ENCODE peak calls at places on chromosomes 2 and 18, in eight cellular contexts. One of them, this sample, is unnamed.
A peak's percentile ranks its signal among the peaks of the same experiment; 100 is the strongest.

GRCh38 chr2:27701676-27702075 is 38.0 kb downstream of the SLC4A1AP start:
- DNase-seq in body of pancreas: peak; percentile 32
- DNase-seq in AG04450: no peak
- DNase-seq in IMR-90: no peak
- DNase-seq in WERI-Rb-1: no peak
- DNase-seq in SK-N-SH: no peak
- DNase-seq in CD8-positive, alpha-beta memory T cell: no peak
- DNase-seq in Panc1: no peak
- DNase-seq in this sample: no peak

GRCh38 chr18:28189400-28190239 is 12.7 kb upstream of the CDH2 start:
- DNase-seq in body of pancreas: peak; percentile 44
- DNase-seq in Panc1: no peak
- DNase-seq in IMR-90: peak; percentile 87
- DNase-seq in CD8-positive, alpha-beta memory T cell: no peak
- DNase-seq in SK-N-SH: peak; percentile 25
- DNase-seq in AG04450: peak; percentile 56
- DNase-seq in WERI-Rb-1: peak; percentile 52
- DNase-seq in this sample: peak; percentile 89

GRCh38 chr18:518081-518480 is 17.6 kb upstream of the COLEC12 start:
- DNase-seq in WERI-Rb-1: no peak
- DNase-seq in SK-N-SH: no peak
- DNase-seq in AG04450: no peak
- DNase-seq in body of pancreas: no peak
- DNase-seq in CD8-positive, alpha-beta memory T cell: no peak
- DNase-seq in Panc1: no peak
- DNase-seq in IMR-90: no peak
- DNase-seq in this sample: no peak

GRCh38 chr2:43224131-43224570 is 2.3 kb downstream of the ZFP36L2 start:
- DNase-seq in AG04450: no peak
- DNase-seq in CD8-positive, alpha-beta memory T cell: peak; percentile 49
- DNase-seq in SK-N-SH: peak; percentile 70
- DNase-seq in IMR-90: peak; percentile 72
- DNase-seq in body of pancreas: peak; percentile 74
- DNase-seq in WERI-Rb-1: peak; percentile 50
- DNase-seq in Panc1: no peak
- DNase-seq in this sample: peak; percentile 85

GRCh38 chr2:159755788-159756187 is 42.2 kb downstream of the CD302 start:
- DNase-seq in WERI-Rb-1: no peak
- DNase-seq in body of pancreas: no peak
- DNase-seq in IMR-90: peak; percentile 47
- DNase-seq in AG04450: no peak
- DNase-seq in Panc1: peak; percentile 43
- DNase-seq in CD8-positive, alpha-beta memory T cell: no peak
- DNase-seq in SK-N-SH: no peak
- DNase-seq in this sample: peak; percentile 79

GRCh38 chr2:49255325-49256023 is 101.2 kb upstream of the FSHR start:
- DNase-seq in AG04450: no peak
- DNase-seq in Panc1: no peak
- DNase-seq in WERI-Rb-1: no peak
- DNase-seq in IMR-90: no peak
- DNase-seq in SK-N-SH: peak; percentile 33
- DNase-seq in CD8-positive, alpha-beta memory T cell: no peak
- DNase-seq in body of pancreas: no peak
- DNase-seq in this sample: no peak

GRCh38 chr18:75070625-75071483 is 138.1 kb downstream of the PTGR3 start:
- DNase-seq in WERI-Rb-1: peak; percentile 61
- DNase-seq in SK-N-SH: no peak
- DNase-seq in Panc1: peak; percentile 95
- DNase-seq in IMR-90: peak; percentile 90
- DNase-seq in CD8-positive, alpha-beta memory T cell: peak; percentile 47
- DNase-seq in AG04450: peak; percentile 49
- DNase-seq in body of pancreas: peak; percentile 66
- DNase-seq in this sample: no peak

GRCh38 chr2:73611867-73612266 is 30.4 kb downstream of the NAT8 start:
- DNase-seq in body of pancreas: no peak
- DNase-seq in CD8-positive, alpha-beta memory T cell: no peak
- DNase-seq in SK-N-SH: no peak
- DNase-seq in IMR-90: peak; percentile 31
- DNase-seq in Panc1: no peak
- DNase-seq in AG04450: no peak
- DNase-seq in WERI-Rb-1: no peak
- DNase-seq in this sample: no peak

GRCh38 chr2:120441744-120442471 is 96.0 kb downstream of the INHBB start:
- DNase-seq in WERI-Rb-1: no peak
- DNase-seq in AG04450: no peak
- DNase-seq in body of pancreas: peak; percentile 90
- DNase-seq in SK-N-SH: peak; percentile 79
- DNase-seq in Panc1: no peak
- DNase-seq in CD8-positive, alpha-beta memory T cell: no peak
- DNase-seq in IMR-90: peak; percentile 13
- DNase-seq in this sample: peak; percentile 78

GRCh38 chr18:11178951-11179549 is 29.7 kb upstream of the PIEZO2 start:
- DNase-seq in IMR-90: no peak
- DNase-seq in CD8-positive, alpha-beta memory T cell: no peak
- DNase-seq in WERI-Rb-1: no peak
- DNase-seq in SK-N-SH: no peak
- DNase-seq in AG04450: no peak
- DNase-seq in Panc1: no peak
- DNase-seq in body of pancreas: peak; percentile 10
- DNase-seq in this sample: no peak

GRCh38 chr2:205405194-205405593 is 277.1 kb upstream of the NRP2 start:
- DNase-seq in SK-N-SH: no peak
- DNase-seq in Panc1: no peak
- DNase-seq in IMR-90: peak; percentile 57
- DNase-seq in CD8-positive, alpha-beta memory T cell: no peak
- DNase-seq in WERI-Rb-1: no peak
- DNase-seq in AG04450: no peak
- DNase-seq in body of pancreas: no peak
- DNase-seq in this sample: no peak

GRCh38 chr2:207499114-207499513 is 30.6 kb upstream of the CREB1 start:
- DNase-seq in Panc1: no peak
- DNase-seq in IMR-90: no peak
- DNase-seq in WERI-Rb-1: no peak
- DNase-seq in SK-N-SH: no peak
- DNase-seq in body of pancreas: no peak
- DNase-seq in CD8-positive, alpha-beta memory T cell: no peak
- DNase-seq in AG04450: no peak
- DNase-seq in this sample: no peak

GRCh38 chr2:201969241-201969937 is 64.3 kb upstream of the FZD7 start:
- DNase-seq in CD8-positive, alpha-beta memory T cell: no peak
- DNase-seq in body of pancreas: no peak
- DNase-seq in IMR-90: no peak
- DNase-seq in SK-N-SH: peak; percentile 51
- DNase-seq in WERI-Rb-1: peak; percentile 86
- DNase-seq in AG04450: no peak
- DNase-seq in Panc1: no peak
- DNase-seq in this sample: no peak

GRCh38 chr2:201969938-201970785 is 63.5 kb upstream of the FZD7 start:
- DNase-seq in body of pancreas: peak; percentile 8
- DNase-seq in Panc1: no peak
- DNase-seq in CD8-positive, alpha-beta memory T cell: no peak
- DNase-seq in WERI-Rb-1: no peak
- DNase-seq in AG04450: peak; percentile 78
- DNase-seq in SK-N-SH: no peak
- DNase-seq in IMR-90: peak; percentile 93
- DNase-seq in this sample: no peak

GRCh38 chr2:201966691-201967388 is 66.8 kb upstream of the FZD7 start:
- DNase-seq in IMR-90: no peak
- DNase-seq in SK-N-SH: peak; percentile 78
- DNase-seq in CD8-positive, alpha-beta memory T cell: no peak
- DNase-seq in WERI-Rb-1: peak; percentile 70
- DNase-seq in AG04450: no peak
- DNase-seq in Panc1: no peak
- DNase-seq in body of pancreas: no peak
- DNase-seq in this sample: peak; percentile 17

GRCh38 chr2:201968476-201968875 is 65.2 kb upstream of the FZD7 start:
- DNase-seq in IMR-90: no peak
- DNase-seq in SK-N-SH: no peak
- DNase-seq in AG04450: no peak
- DNase-seq in Panc1: no peak
- DNase-seq in CD8-positive, alpha-beta memory T cell: no peak
- DNase-seq in body of pancreas: no peak
- DNase-seq in WERI-Rb-1: no peak
- DNase-seq in this sample: no peak

DNA sequence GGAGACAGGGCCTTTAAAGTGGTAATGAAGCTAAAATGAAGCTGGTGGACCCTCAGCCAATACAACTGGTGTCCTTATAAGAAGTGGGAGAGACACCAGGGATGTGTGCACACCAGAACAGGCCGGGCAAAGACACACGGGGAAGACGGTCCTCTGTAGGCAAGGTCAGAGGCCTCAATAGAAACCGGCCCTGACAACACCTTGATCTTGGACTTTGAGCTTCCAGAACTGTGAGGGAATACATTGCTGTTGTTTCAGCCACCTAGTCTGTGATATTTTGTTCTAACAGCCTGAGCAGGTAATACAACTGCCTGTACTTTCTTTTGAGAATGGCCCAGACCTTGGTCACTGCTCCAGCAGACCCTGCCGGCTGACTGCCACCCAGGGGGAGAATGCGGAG is 65.6 kb upstream of the FZD7 start:
- DNase-seq in Panc1: no peak
- DNase-seq in AG04450: no peak
- DNase-seq in body of pancreas: no peak
- DNase-seq in IMR-90: no peak
- DNase-seq in CD8-positive, alpha-beta memory T cell: no peak
- DNase-seq in SK-N-SH: no peak
- DNase-seq in WERI-Rb-1: no peak
- DNase-seq in this sample: no peak
- H3K27ac ChIP-seq in Panc1: no peak overlapping the region
- H3K27ac ChIP-seq in AG04450: no peak overlapping the region
- H3K27ac ChIP-seq in body of pancreas: no peak overlapping the region
- H3K27ac ChIP-seq in IMR-90: no peak overlapping the region
- H3K27ac ChIP-seq in CD8-positive, alpha-beta memory T cell: no peak overlapping the region
- H3K27ac ChIP-seq in SK-N-SH: no peak overlapping the region
- H3K27ac ChIP-seq in WERI-Rb-1: peak overlapping the region; percentile 94
- H3K27ac ChIP-seq in this sample: no peak overlapping the region

GRCh38 chr2:63537306-63537705 is 51.0 kb downstream of the WDPCP start:
- DNase-seq in AG04450: no peak
- DNase-seq in body of pancreas: no peak
- DNase-seq in Panc1: no peak
- DNase-seq in WERI-Rb-1: no peak
- DNase-seq in SK-N-SH: no peak
- DNase-seq in CD8-positive, alpha-beta memory T cell: no peak
- DNase-seq in IMR-90: peak; percentile 30
- DNase-seq in this sample: no peak
- H3K27ac ChIP-seq in AG04450: no peak overlapping the region
- H3K27ac ChIP-seq in body of pancreas: no peak overlapping the region
- H3K27ac ChIP-seq in Panc1: no peak overlapping the region
- H3K27ac ChIP-seq in WERI-Rb-1: no peak overlapping the region
- H3K27ac ChIP-seq in SK-N-SH: no peak overlapping the region
- H3K27ac ChIP-seq in CD8-positive, alpha-beta memory T cell: no peak overlapping the region
- H3K27ac ChIP-seq in IMR-90: no peak overlapping the region
- H3K27ac ChIP-seq in this sample: no peak overlapping the region

GRCh38 chr18:77068321-77068841 is 64.2 kb downstream of the MBP start:
- DNase-seq in WERI-Rb-1: no peak
- DNase-seq in AG04450: peak; percentile 36
- DNase-seq in SK-N-SH: no peak
- DNase-seq in body of pancreas: peak; percentile 48
- DNase-seq in Panc1: no peak
- DNase-seq in CD8-positive, alpha-beta memory T cell: no peak
- DNase-seq in IMR-90: peak; percentile 75
- DNase-seq in this sample: no peak
- H3K27ac ChIP-seq in WERI-Rb-1: no peak overlapping the region
- H3K27ac ChIP-seq in AG04450: peak overlapping the region; percentile 92
- H3K27ac ChIP-seq in SK-N-SH: peak overlapping the region; percentile 77
- H3K27ac ChIP-seq in body of pancreas: peak overlapping the region; percentile 25
- H3K27ac ChIP-seq in Panc1: peak overlapping the region; percentile 81
- H3K27ac ChIP-seq in CD8-positive, alpha-beta memory T cell: peak overlapping the region; percentile 62
- H3K27ac ChIP-seq in IMR-90: peak overlapping the region; percentile 64
- H3K27ac ChIP-seq in this sample: no peak overlapping the region

DNA sequence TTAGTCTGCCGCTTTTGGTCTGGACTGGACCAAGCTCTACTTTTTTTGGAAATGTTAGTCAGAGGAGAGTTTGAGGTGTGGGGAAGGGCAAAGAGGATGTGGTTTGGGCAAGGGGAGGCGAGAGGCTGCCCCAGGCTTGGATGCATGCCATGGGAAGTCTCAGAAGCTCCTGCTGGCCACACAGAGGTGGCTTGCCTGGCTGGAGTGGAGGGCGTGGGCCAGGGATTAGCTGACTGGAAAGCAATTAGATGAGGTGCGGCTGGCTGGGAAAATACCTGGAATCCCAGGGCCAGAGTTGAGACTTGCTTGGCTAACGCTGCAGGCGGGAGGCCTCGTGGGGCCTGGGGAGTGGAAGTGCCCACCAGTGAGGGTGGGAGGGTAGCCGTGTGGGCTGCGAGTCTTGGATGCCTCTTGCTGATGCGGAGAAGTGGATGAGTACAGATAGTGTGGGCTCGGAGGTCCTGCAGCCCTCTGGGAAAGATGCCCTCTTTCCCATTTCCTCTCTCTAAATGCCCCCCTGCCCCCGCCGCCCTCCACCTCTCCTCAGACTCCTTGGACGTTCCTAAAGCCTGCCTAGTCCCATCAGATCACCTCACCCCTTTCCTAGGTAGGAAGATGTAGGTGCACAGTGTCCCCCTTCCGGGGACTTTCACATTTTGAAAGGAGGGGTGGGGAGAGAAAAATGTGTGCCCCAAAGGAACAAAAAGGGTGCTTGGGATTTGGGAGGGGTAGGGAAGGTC is 117.6 kb downstream of the SMAD7 start:
- DNase-seq in SK-N-SH: no peak
- DNase-seq in IMR-90: peak; percentile 67
- DNase-seq in Panc1: peak; percentile 64
- DNase-seq in body of pancreas: peak; percentile 56
- DNase-seq in AG04450: no peak
- DNase-seq in WERI-Rb-1: peak; percentile 75
- DNase-seq in CD8-positive, alpha-beta memory T cell: no peak
- DNase-seq in this sample: no peak
- H3K27ac ChIP-seq in SK-N-SH: peak overlapping the region; percentile 94
- H3K27ac ChIP-seq in IMR-90: peak overlapping the region; percentile 9
- H3K27ac ChIP-seq in Panc1: peak overlapping the region; percentile 94
- H3K27ac ChIP-seq in body of pancreas: no peak overlapping the region
- H3K27ac ChIP-seq in AG04450: peak overlapping the region; percentile 39
- H3K27ac ChIP-seq in WERI-Rb-1: no peak overlapping the region
- H3K27ac ChIP-seq in CD8-positive, alpha-beta memory T cell: peak overlapping the region; percentile 81
- H3K27ac ChIP-seq in this sample: no peak overlapping the region

This sample was measured in GM23338.